ENCODE peak calls at places on chromosomes 4 and X, in four cellular contexts. Z is GM23248, F is PC-3, L is Karpas-422. B is an unnamed sample. For H3K9me2, the result is how much of the 10 kb centered on the place peaks cover.

GRCh38 chr4:18100657-18101056 is 79.1 kb upstream of the LCORL start:
- DNase-seq in Z (no peak), L (peak), F (no peak), B (no peak)

GRCh38 chr4:163544407-163545038 is 50.0 kb downstream of the TMA16 start:
- DNase-seq in Z (peak), F (peak), L (peak), B (peak)

GRCh38 chr4:90328558-90328957 is 201.4 kb downstream of the CCSER1 start:
- DNase-seq in F (peak), L (no peak), Z (peak), B (no peak)

GRCh38 chr4:53889335-53890084 is 174.9 kb downstream of the CHIC2 start:
- DNase-seq in F (no peak), Z (peak), L (no peak), B (no peak)

GRCh38 chrX:110755061-110755460 is 40.6 kb downstream of the CHRDL1 start:
- DNase-seq in L (no peak), F (no peak), Z (peak), B (no peak)

GRCh38 chr4:8694651-8695151 is 102.1 kb downstream of the CPZ start:
- DNase-seq in L (no peak), Z (no peak), F (no peak), B (no peak)

GRCh38 chrX:139930923-139931645 is 1.8 kb downstream of the ATP11C start:
- DNase-seq in L (peak), F (peak), Z (peak), B (peak)

GRCh38 chrX:149314031-149314430 is 191.1 kb downstream of the IDS start:
- DNase-seq in Z (peak), L (no peak), F (no peak), B (no peak)

GRCh38 chr4:174485025-174485424 is 37.3 kb downstream of the HPGD start:
- DNase-seq in F (no peak), L (no peak), Z (no peak), B (no peak)

GRCh38 chr4:38430841-38431240 is 233.2 kb upstream of the KLF3 start:
- DNase-seq in Z (no peak), F (no peak), L (no peak), B (no peak)

GRCh38 chr4:4471195-4471594 is 70.7 kb downstream of the STX18 start:
- DNase-seq in F (no peak), L (no peak), Z (no peak), B (no peak)

GRCh38 chrX:155966876-155967275 is 30.6 kb upstream of the IL9R start:
- DNase-seq in Z (peak), F (peak), L (peak), B (peak)

GRCh38 chrX:119008122-119008744 is 33.8 kb downstream of the LONRF3 start:
- DNase-seq in L (peak), F (peak), Z (peak), B (peak)

GRCh38 chrX:130024127-130024526 is 41.7 kb downstream of the BCORL1 start:
- DNase-seq in L (peak), F (peak), Z (peak), B (peak)
- H3K4me2 ChIP-seq in L (peak), F (no peak), Z (no peak), B (peak)

GRCh38 chr4:19961092-19961491 is 290.6 kb upstream of the SLIT2 start:
- DNase-seq in L (no peak), F (no peak), Z (peak), B (no peak)
- H3K9me2 ChIP-seq in L (under half), F (under half), Z (under half), B (under half)

GRCh38 chr4:112325522-112325921 is 28.4 kb downstream of the ALPK1 start:
- DNase-seq in Z (no peak), L (no peak), F (no peak), B (no peak)
- H3K4me2 ChIP-seq in Z (no peak), L (no peak), F (no peak), B (no peak)

GRCh38 chr4:77695769-77696168 is 90.1 kb downstream of the CXCL13 start:
- DNase-seq in Z (peak), L (no peak), F (peak), B (no peak)
- H3K9me2 ChIP-seq in Z (under half), L (under half), F (under half), B (under half)

DNA sequence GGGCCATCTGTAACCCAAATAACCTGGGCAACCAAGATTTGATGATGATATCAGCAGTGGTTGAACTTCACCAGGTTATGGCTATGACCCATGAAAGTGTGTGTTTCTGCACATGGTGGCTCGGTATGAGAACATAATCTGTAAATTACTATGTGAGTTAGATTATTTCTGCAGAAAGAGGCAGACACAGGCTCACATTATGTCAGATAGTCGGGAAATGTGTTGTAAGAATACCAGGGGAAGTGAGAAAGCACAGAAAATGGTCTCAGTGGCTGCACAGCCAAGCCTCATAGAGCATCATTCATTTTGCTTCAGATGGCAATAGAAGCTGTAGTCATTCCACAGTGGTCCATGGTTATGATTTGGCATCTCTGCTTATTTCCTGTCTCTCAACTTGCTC is 63.0 kb upstream of the RBPJ start:
- DNase-seq in Z (no peak), F (no peak), L (no peak), B (no peak)
- H3K4me2 ChIP-seq in Z (no peak), F (no peak), L (no peak), B (no peak)

GRCh38 chr4:119501740-119502139 is 126.9 kb downstream of the PDE5A start:
- DNase-seq in L (no peak), F (no peak), Z (no peak), B (no peak)
- H3K9me2 ChIP-seq in L (under half), F (under half), Z (under half), B (under half)

GRCh38 chrX:50704987-50705386 is 109.0 kb downstream of the SHROOM4 start:
- DNase-seq in F (no peak), L (no peak), Z (peak), B (no peak)
- H3K4me2 ChIP-seq in F (no peak), L (no peak), Z (peak), B (no peak)

GRCh38 chr4:58953575-58953974 is 1843.4 kb upstream of the IGFBP7 start:
- DNase-seq in L (no peak), F (no peak), Z (no peak), B (no peak)
- H3K9me2 ChIP-seq in L (under half), F (under half), Z (under half), B (under half)

B was measured in OCI-LY7.